ENCODE peak calls at places on chromosomes 6 and 20, in six cellular contexts. One of them, this sample, is unnamed.
A peak's percentile ranks its signal among the peaks of the same experiment; 100 is the strongest.

GRCh38 chr6:79704200-79704599 is 73.1 kb downstream of the SH3BGRL2 start:
- DNase-seq in CD8-positive, alpha-beta T cell: no peak
- DNase-seq in dorsolateral prefrontal cortex: no peak
- DNase-seq in brain microvascular endothelial cell: no peak
- DNase-seq in psoas muscle: no peak
- DNase-seq in COR-L47: no peak
- DNase-seq in this sample: no peak

GRCh38 chr6:15769471-15770088 is 106.8 kb upstream of the DTNBP1 start:
- DNase-seq in CD8-positive, alpha-beta T cell: no peak
- DNase-seq in dorsolateral prefrontal cortex: no peak
- DNase-seq in brain microvascular endothelial cell: no peak
- DNase-seq in psoas muscle: no peak
- DNase-seq in COR-L47: no peak
- DNase-seq in this sample: no peak

GRCh38 chr6:130632897-130633296 is 194.3 kb upstream of the SMLR1 start:
- DNase-seq in CD8-positive, alpha-beta T cell: no peak
- DNase-seq in dorsolateral prefrontal cortex: no peak
- DNase-seq in brain microvascular endothelial cell: no peak
- DNase-seq in psoas muscle: no peak
- DNase-seq in COR-L47: no peak
- DNase-seq in this sample: no peak

GRCh38 chr6:43666181-43666920 is 21.2 kb downstream of the MRPS18A start:
- DNase-seq in CD8-positive, alpha-beta T cell: no peak
- DNase-seq in dorsolateral prefrontal cortex: no peak
- DNase-seq in brain microvascular endothelial cell: no peak
- DNase-seq in psoas muscle: no peak
- DNase-seq in COR-L47: no peak
- DNase-seq in this sample: no peak

GRCh38 chr20:45100563-45101245 is at the start of gene KCNS1:
- DNase-seq in CD8-positive, alpha-beta T cell: no peak
- DNase-seq in dorsolateral prefrontal cortex: peak; percentile 54
- DNase-seq in brain microvascular endothelial cell: peak; percentile 9
- DNase-seq in psoas muscle: no peak
- DNase-seq in COR-L47: no peak
- DNase-seq in this sample: no peak

GRCh38 chr20:63947638-63948456 is 8.4 kb downstream of the UCKL1 start:
- DNase-seq in CD8-positive, alpha-beta T cell: no peak
- DNase-seq in dorsolateral prefrontal cortex: peak; percentile 59
- DNase-seq in brain microvascular endothelial cell: no peak
- DNase-seq in psoas muscle: no peak
- DNase-seq in COR-L47: no peak
- DNase-seq in this sample: peak; percentile 42

GRCh38 chr6:13354331-13355042 is 26.1 kb upstream of the TBC1D7 start:
- DNase-seq in CD8-positive, alpha-beta T cell: no peak
- DNase-seq in dorsolateral prefrontal cortex: no peak
- DNase-seq in brain microvascular endothelial cell: peak; percentile 58
- DNase-seq in psoas muscle: no peak
- DNase-seq in COR-L47: no peak
- DNase-seq in this sample: peak; percentile 40

GRCh38 chr20:40331249-40331648 is 357.8 kb downstream of the MAFB start:
- DNase-seq in CD8-positive, alpha-beta T cell: no peak
- DNase-seq in dorsolateral prefrontal cortex: no peak
- DNase-seq in brain microvascular endothelial cell: no peak
- DNase-seq in psoas muscle: no peak
- DNase-seq in COR-L47: no peak
- DNase-seq in this sample: no peak

GRCh38 chr20:23626040-23626620 is 11.6 kb downstream of the CST3 start:
- DNase-seq in CD8-positive, alpha-beta T cell: no peak
- DNase-seq in dorsolateral prefrontal cortex: no peak
- DNase-seq in brain microvascular endothelial cell: no peak
- DNase-seq in psoas muscle: no peak
- DNase-seq in COR-L47: no peak
- DNase-seq in this sample: no peak

GRCh38 chr6:108437821-108438220 is 122.9 kb upstream of the FOXO3 start:
- DNase-seq in CD8-positive, alpha-beta T cell: no peak
- DNase-seq in dorsolateral prefrontal cortex: no peak
- DNase-seq in brain microvascular endothelial cell: no peak
- DNase-seq in psoas muscle: no peak
- DNase-seq in COR-L47: no peak
- DNase-seq in this sample: no peak

GRCh38 chr6:159984268-159984786 is 15.4 kb downstream of the IGF2R start:
- DNase-seq in CD8-positive, alpha-beta T cell: no peak
- DNase-seq in dorsolateral prefrontal cortex: no peak
- DNase-seq in brain microvascular endothelial cell: peak; percentile 98
- DNase-seq in psoas muscle: no peak
- DNase-seq in COR-L47: no peak
- DNase-seq in this sample: no peak

GRCh38 chr6:61217714-61218113 is 1068.3 kb downstream of the KHDRBS2 start:
- DNase-seq in CD8-positive, alpha-beta T cell: no peak
- DNase-seq in dorsolateral prefrontal cortex: no peak
- DNase-seq in brain microvascular endothelial cell: no peak
- DNase-seq in psoas muscle: no peak
- DNase-seq in COR-L47: no peak
- DNase-seq in this sample: no peak

GRCh38 chr6:10381133-10381829 is 33.6 kb downstream of the TFAP2A start:
- DNase-seq in CD8-positive, alpha-beta T cell: no peak
- DNase-seq in dorsolateral prefrontal cortex: no peak
- DNase-seq in brain microvascular endothelial cell: no peak
- DNase-seq in psoas muscle: no peak
- DNase-seq in COR-L47: no peak
- DNase-seq in this sample: no peak

GRCh38 chr6:75368151-75368779 is 83.7 kb upstream of the TMEM30A start:
- DNase-seq in CD8-positive, alpha-beta T cell: no peak
- DNase-seq in dorsolateral prefrontal cortex: no peak
- DNase-seq in brain microvascular endothelial cell: no peak
- DNase-seq in psoas muscle: no peak
- DNase-seq in COR-L47: peak; percentile 6
- DNase-seq in this sample: no peak

GRCh38 chr6:37919417-37920157 is 100.1 kb downstream of the ZFAND3 start:
- DNase-seq in CD8-positive, alpha-beta T cell: no peak
- DNase-seq in dorsolateral prefrontal cortex: no peak
- DNase-seq in brain microvascular endothelial cell: peak; percentile 13
- DNase-seq in psoas muscle: no peak
- DNase-seq in COR-L47: no peak
- DNase-seq in this sample: no peak

GRCh38 chr20:10618611-10619245 is 55.1 kb downstream of the JAG1 start:
- DNase-seq in CD8-positive, alpha-beta T cell: no peak
- DNase-seq in dorsolateral prefrontal cortex: no peak
- DNase-seq in brain microvascular endothelial cell: no peak
- DNase-seq in psoas muscle: no peak
- DNase-seq in COR-L47: no peak
- DNase-seq in this sample: no peak

GRCh38 chr6:106520711-106521367 is 108.5 kb downstream of the RTN4IP1 start:
- DNase-seq in CD8-positive, alpha-beta T cell: peak; percentile 63
- DNase-seq in dorsolateral prefrontal cortex: no peak
- DNase-seq in brain microvascular endothelial cell: no peak
- DNase-seq in psoas muscle: no peak
- DNase-seq in COR-L47: no peak
- DNase-seq in this sample: no peak

GRCh38 chr6:24740861-24741260 is 21.9 kb upstream of the C6orf62 start:
- DNase-seq in CD8-positive, alpha-beta T cell: no peak
- DNase-seq in dorsolateral prefrontal cortex: no peak
- DNase-seq in brain microvascular endothelial cell: peak; percentile 71
- DNase-seq in psoas muscle: no peak
- DNase-seq in COR-L47: no peak
- DNase-seq in this sample: no peak

GRCh38 chr6:156798091-156798735 is 21.0 kb downstream of the ARID1B start:
- DNase-seq in CD8-positive, alpha-beta T cell: no peak
- DNase-seq in dorsolateral prefrontal cortex: no peak
- DNase-seq in brain microvascular endothelial cell: no peak
- DNase-seq in psoas muscle: no peak
- DNase-seq in COR-L47: no peak
- DNase-seq in this sample: no peak

GRCh38 chr6:83384751-83385150 is 46.1 kb downstream of the ME1 start:
- DNase-seq in CD8-positive, alpha-beta T cell: no peak
- DNase-seq in dorsolateral prefrontal cortex: no peak
- DNase-seq in brain microvascular endothelial cell: no peak
- DNase-seq in psoas muscle: no peak
- DNase-seq in COR-L47: no peak
- DNase-seq in this sample: no peak

GRCh38 chr20:62409935-62410741 is 3.1 kb upstream of the CABLES2 start:
- DNase-seq in CD8-positive, alpha-beta T cell: no peak
- DNase-seq in dorsolateral prefrontal cortex: no peak
- DNase-seq in brain microvascular endothelial cell: no peak
- DNase-seq in psoas muscle: peak; percentile 61
- DNase-seq in COR-L47: peak; percentile 87
- DNase-seq in this sample: no peak

GRCh38 chr20:7505835-7506221 is 434.4 kb downstream of the HAO1 start:
- DNase-seq in CD8-positive, alpha-beta T cell: no peak
- DNase-seq in dorsolateral prefrontal cortex: no peak
- DNase-seq in brain microvascular endothelial cell: no peak
- DNase-seq in psoas muscle: no peak
- DNase-seq in COR-L47: no peak
- DNase-seq in this sample: no peak

GRCh38 chr6:139109558-139109957 is 25.3 kb upstream of the HECA start:
- DNase-seq in CD8-positive, alpha-beta T cell: no peak
- DNase-seq in dorsolateral prefrontal cortex: no peak
- DNase-seq in brain microvascular endothelial cell: peak; percentile 27
- DNase-seq in psoas muscle: no peak
- DNase-seq in COR-L47: no peak
- DNase-seq in this sample: no peak

GRCh38 chr20:10733122-10733521 is 59.3 kb upstream of the JAG1 start:
- DNase-seq in CD8-positive, alpha-beta T cell: no peak
- DNase-seq in dorsolateral prefrontal cortex: no peak
- DNase-seq in brain microvascular endothelial cell: no peak
- DNase-seq in psoas muscle: no peak
- DNase-seq in COR-L47: no peak
- DNase-seq in this sample: no peak

GRCh38 chr6:21946298-21946783 is 350.5 kb downstream of the PRL start:
- DNase-seq in CD8-positive, alpha-beta T cell: no peak
- DNase-seq in dorsolateral prefrontal cortex: no peak
- DNase-seq in brain microvascular endothelial cell: peak; percentile 94
- DNase-seq in psoas muscle: no peak
- DNase-seq in COR-L47: no peak
- DNase-seq in this sample: no peak

GRCh38 chr20:63835031-63835858 is 4.2 kb upstream of the ZBTB46 start:
- DNase-seq in CD8-positive, alpha-beta T cell: no peak
- DNase-seq in dorsolateral prefrontal cortex: peak; percentile 68
- DNase-seq in brain microvascular endothelial cell: peak; percentile 97
- DNase-seq in psoas muscle: peak; percentile 91
- DNase-seq in COR-L47: peak; percentile 90
- DNase-seq in this sample: peak; percentile 37

GRCh38 chr6:131265939-131266338 is 130.7 kb downstream of the AKAP7 start:
- DNase-seq in CD8-positive, alpha-beta T cell: no peak
- DNase-seq in dorsolateral prefrontal cortex: no peak
- DNase-seq in brain microvascular endothelial cell: no peak
- DNase-seq in psoas muscle: no peak
- DNase-seq in COR-L47: no peak
- DNase-seq in this sample: no peak

GRCh38 chr20:48797275-48797825 is 30.4 kb downstream of the PREX1 start:
- DNase-seq in CD8-positive, alpha-beta T cell: no peak
- DNase-seq in dorsolateral prefrontal cortex: peak; percentile 71
- DNase-seq in brain microvascular endothelial cell: no peak
- DNase-seq in psoas muscle: no peak
- DNase-seq in COR-L47: no peak
- DNase-seq in this sample: peak; percentile 92

GRCh38 chr20:62554214-62554897 is 78.6 kb upstream of the GATA5 start:
- DNase-seq in CD8-positive, alpha-beta T cell: no peak
- DNase-seq in dorsolateral prefrontal cortex: no peak
- DNase-seq in brain microvascular endothelial cell: no peak
- DNase-seq in psoas muscle: no peak
- DNase-seq in COR-L47: no peak
- DNase-seq in this sample: no peak

GRCh38 chr6:111080713-111081112 is 6.6 kb upstream of the SLC16A10 start:
- DNase-seq in CD8-positive, alpha-beta T cell: no peak
- DNase-seq in dorsolateral prefrontal cortex: no peak
- DNase-seq in brain microvascular endothelial cell: no peak
- DNase-seq in psoas muscle: no peak
- DNase-seq in COR-L47: no peak
- DNase-seq in this sample: no peak

GRCh38 chr20:45156728-45157127 is 18.0 kb upstream of the PI3 start:
- DNase-seq in CD8-positive, alpha-beta T cell: no peak
- DNase-seq in dorsolateral prefrontal cortex: no peak
- DNase-seq in brain microvascular endothelial cell: no peak
- DNase-seq in psoas muscle: no peak
- DNase-seq in COR-L47: no peak
- DNase-seq in this sample: no peak

GRCh38 chr20:44025756-44026155 is 111.1 kb downstream of the TOX2 start:
- DNase-seq in CD8-positive, alpha-beta T cell: no peak
- DNase-seq in dorsolateral prefrontal cortex: no peak
- DNase-seq in brain microvascular endothelial cell: no peak
- DNase-seq in psoas muscle: no peak
- DNase-seq in COR-L47: no peak
- DNase-seq in this sample: no peak

This sample was measured in hippocampal formation.